ENCODE peak calls at places on chromosomes 6 and 20, in six cellular contexts. J, D, O, I, U and P are unnamed samples.

GRCh38 chr6:18280084-18280483 is 15.8 kb upstream of the DEK start:
- DNase-seq in U (no peak), I (no peak), O (no peak), D (no peak), J (no peak), P (peak)

GRCh38 chr6:31776961-31777666 is at the start of gene VWA7:
- DNase-seq in O (peak), D (peak), U (peak), I (no peak), J (peak), P (no peak)

GRCh38 chr6:140897804-140898573 is 1234.7 kb upstream of the GJE1 start:
- DNase-seq in D (no peak), O (peak), U (no peak), I (no peak), J (no peak), P (no peak)

GRCh38 chr20:11001767-11002540 is 328.2 kb upstream of the JAG1 start:
- DNase-seq in D (no peak), I (no peak), O (peak), J (no peak), U (no peak), P (no peak)

GRCh38 chr20:32359633-32360332 is 1.7 kb downstream of the ASXL1 start:
- DNase-seq in U (no peak), O (no peak), D (no peak), I (peak), J (peak), P (no peak)

GRCh38 chr6:15247750-15248450 is 2.0 kb downstream of the JARID2 start:
- DNase-seq in I (peak), O (peak), J (peak), U (peak), D (peak), P (peak)

GRCh38 chr6:43942616-43943015 is 172.6 kb downstream of the VEGFA start:
- DNase-seq in U (no peak), I (no peak), O (no peak), J (no peak), D (no peak), P (no peak)

GRCh38 chr6:143595256-143596036 is 82.3 kb upstream of the PHACTR2 start:
- DNase-seq in O (no peak), D (no peak), J (no peak), I (no peak), U (no peak), P (no peak)

GRCh38 chr6:12522347-12522746 is 194.2 kb upstream of the PHACTR1 start:
- DNase-seq in D (no peak), O (no peak), U (no peak), I (no peak), J (no peak), P (no peak)

GRCh38 chr6:148761532-148761951 is 14.7 kb downstream of the UST start:
- DNase-seq in O (no peak), J (peak), D (no peak), I (no peak), U (no peak), P (no peak)

GRCh38 chr6:155448823-155449789 is 6.5 kb downstream of the NOX3 start:
- DNase-seq in J (no peak), I (no peak), U (no peak), D (no peak), O (no peak), P (no peak)